ENCODE peak calls at places on chromosomes 4 and X, in eight cellular contexts. T is spleen, M is transverse colon, L is breast epithelium, N is prostate gland, P is stomach, F is HCT116, R is HepG2. Z is an unnamed sample.

GRCh38 chr4:64538219-64538618 is 129.0 kb upstream of the TECRL start:
- DNase-seq in T (no peak), M (no peak), L (no peak), N (no peak), P (no peak), F (no peak), R (peak; percentile 6), Z (no peak)

GRCh38 chrX:104085919-104086318 is 9.9 kb upstream of the TMSB15C start:
- DNase-seq in T (peak; percentile 58), M (no peak), L (no peak), N (no peak), P (no peak), F (no peak), R (no peak), Z (no peak)

GRCh38 chr4:54575919-54576318 is 81.8 kb upstream of the KIT start:
- DNase-seq in T (no peak), M (no peak), L (no peak), N (no peak), P (no peak), F (no peak), R (no peak), Z (no peak)

GRCh38 chrX:7119927-7120577 is 27.5 kb upstream of the STS start:
- DNase-seq in T (no peak), M (no peak), L (no peak), N (no peak), P (no peak), F (no peak), R (peak; percentile 31), Z (no peak)

GRCh38 chr4:177008071-177008835 is 215.5 kb upstream of the VEGFC start:
- DNase-seq in T (no peak), M (no peak), L (no peak), N (no peak), P (no peak), F (no peak), R (no peak), Z (no peak)

GRCh38 chrX:54166915-54167314 is 16.1 kb downstream of the FAM120C start:
- DNase-seq in T (no peak), M (no peak), L (no peak), N (no peak), P (no peak), F (no peak), R (no peak), Z (no peak)

GRCh38 chrX:52509916-52510315 is 6.9 kb downstream of the XAGE1B start:
- DNase-seq in T (no peak), M (no peak), L (no peak), N (no peak), P (no peak), F (no peak), R (no peak), Z (no peak)

GRCh38 chr4:137819964-137820383 is 287.7 kb upstream of the PCDH18 start:
- DNase-seq in T (no peak), M (no peak), L (no peak), N (peak; percentile 9), P (no peak), F (peak; percentile 50), R (peak; percentile 45), Z (no peak)

GRCh38 chr4:64756016-64756415 is 346.8 kb upstream of the TECRL start:
- DNase-seq in T (no peak), M (no peak), L (no peak), N (no peak), P (no peak), F (no peak), R (no peak), Z (no peak)

GRCh38 chrX:69146739-69147138 is 18.5 kb downstream of the PJA1 start:
- DNase-seq in T (no peak), M (no peak), L (no peak), N (no peak), P (no peak), F (no peak), R (no peak), Z (peak; percentile 15)

GRCh38 chrX:46912098-46912672 is at the start of gene JADE3:
- DNase-seq in T (peak; percentile 85), M (peak; percentile 79), L (peak; percentile 70), N (peak; percentile 66), P (peak; percentile 76), F (peak; percentile 29), R (peak; percentile 55), Z (peak; percentile 85)

GRCh38 chr4:23455482-23455881 is 434.4 kb downstream of the PPARGC1A start:
- DNase-seq in T (no peak), M (no peak), L (no peak), N (no peak), P (no peak), F (no peak), R (peak; percentile 1), Z (no peak)

GRCh38 chr4:8117278-8117682 is 41.3 kb downstream of the ABLIM2 start:
- DNase-seq in T (no peak), M (peak; percentile 68), L (no peak), N (no peak), P (peak; percentile 41), F (peak; percentile 74), R (peak; percentile 12), Z (no peak)

GRCh38 chrX:70669120-70669519 is 224.5 kb downstream of the DLG3 start:
- DNase-seq in T (no peak), M (no peak), L (no peak), N (no peak), P (no peak), F (no peak), R (no peak), Z (no peak)

GRCh38 chr4:141730805-141731204 is 94.4 kb downstream of the IL15 start:
- DNase-seq in T (no peak), M (no peak), L (no peak), N (no peak), P (no peak), F (no peak), R (no peak), Z (no peak)

DNA sequence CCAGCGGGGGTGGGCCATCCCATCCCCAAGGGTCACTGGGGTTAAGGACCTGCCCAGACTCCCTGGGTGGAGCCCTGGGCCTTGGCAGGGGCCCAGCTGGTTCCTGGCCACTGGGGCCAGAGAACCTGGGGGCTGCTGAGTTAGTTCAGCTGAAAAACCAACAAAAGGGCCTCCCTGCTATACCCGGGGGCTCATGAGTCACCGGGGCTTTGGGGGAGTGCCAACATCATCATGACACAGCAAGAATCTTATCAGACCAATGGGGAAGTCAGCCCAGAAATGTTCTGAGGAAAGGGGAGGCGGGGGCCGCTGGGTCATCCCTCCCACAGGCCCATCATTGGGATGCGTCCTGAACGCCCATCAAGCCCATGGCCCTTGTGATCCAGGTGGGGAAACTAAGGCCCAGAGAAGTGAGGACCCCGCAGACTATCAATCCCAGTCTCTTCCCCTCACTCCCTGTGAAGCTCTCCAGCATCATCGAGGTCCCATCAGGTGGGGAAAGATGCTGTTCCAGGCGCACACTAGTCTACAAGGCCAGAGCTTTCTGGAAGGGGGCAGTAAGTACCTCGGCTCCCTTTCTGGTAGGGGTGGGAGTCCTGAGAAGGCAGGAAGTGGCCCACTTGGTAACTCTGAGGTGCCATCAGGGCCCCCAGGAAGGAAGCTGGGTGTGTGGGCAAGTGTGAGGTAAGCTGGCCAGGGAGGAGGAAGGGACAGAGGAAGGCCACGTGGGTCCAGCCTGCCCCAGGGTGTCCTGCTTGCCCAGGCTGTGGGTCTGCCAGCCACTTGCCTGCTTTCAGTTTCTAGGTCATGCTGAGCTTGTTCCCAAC is 4.5 kb downstream of the G6PD start:
- DNase-seq in T (peak; percentile 88), M (peak; percentile 49), L (peak; percentile 62), N (no peak), P (peak; percentile 73), F (peak; percentile 34), R (peak; percentile 94), Z (peak; percentile 88)
- TF ChIP-seq POLR2AphosphoS5 in T (no peak), M (no peak), L (peak; percentile 17), N (no peak), P (no peak), F (no peak), R (peak; percentile 40), Z (peak; percentile 12)

DNA sequence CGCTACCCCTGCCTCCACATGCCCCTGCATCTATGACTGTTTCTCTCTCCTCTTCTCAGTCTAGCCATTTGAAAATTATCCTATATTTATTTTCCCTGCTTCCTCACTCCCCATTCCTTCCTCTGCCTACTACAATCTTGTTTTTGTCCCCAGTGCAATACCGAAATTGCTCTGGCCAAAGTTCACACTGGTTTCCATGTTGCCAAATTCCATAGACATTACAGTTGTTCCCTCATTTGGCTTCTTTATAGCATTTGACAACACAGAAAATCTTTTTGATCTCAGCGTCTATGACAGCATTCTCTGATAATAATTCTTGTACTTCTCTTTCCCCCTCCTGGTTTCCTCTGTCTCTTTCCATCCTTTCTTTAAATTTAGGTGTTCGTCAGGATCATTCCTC is 99.4 kb downstream of the GPR82 start:
- DNase-seq in T (no peak), M (peak; percentile 37), L (no peak), N (no peak), P (no peak), F (no peak), R (peak; percentile 84), Z (no peak)
- H3K36me3 ChIP-seq in T (no peaks in the 10 kb centered on the region), M (no peaks in the 10 kb centered on the region), L (no peaks in the 10 kb centered on the region), N (no peaks in the 10 kb centered on the region), P (no peaks in the 10 kb centered on the region), F (no peaks in the 10 kb centered on the region), R (no peaks in the 10 kb centered on the region), Z (no peaks in the 10 kb centered on the region)

GRCh38 chr4:83013420-83013867 is 2.8 kb upstream of the LIN54 start:
- DNase-seq in T (no peak), M (no peak), L (no peak), N (no peak), P (no peak), F (no peak), R (no peak), Z (no peak)

GRCh38 chr4:83010522-83011318 is at the start of gene LIN54:
- DNase-seq in T (peak; percentile 96), M (peak; percentile 88), L (peak; percentile 70), N (peak; percentile 69), P (peak; percentile 79), F (peak; percentile 27), R (peak; percentile 90), Z (peak; percentile 92)

GRCh38 chr4:83011779-83012630 is 1.4 kb upstream of the LIN54 start:
- DNase-seq in T (no peak), M (peak; percentile 37), L (peak; percentile 63), N (peak; percentile 27), P (peak; percentile 51), F (no peak), R (no peak), Z (peak; percentile 71)

GRCh38 chr4:83013931-83014330 is 3.3 kb upstream of the LIN54 start:
- DNase-seq in T (no peak), M (no peak), L (no peak), N (no peak), P (no peak), F (no peak), R (no peak), Z (no peak)

GRCh38 chr4:83012631-83013419 is 2.2 kb upstream of the LIN54 start:
- DNase-seq in T (peak; percentile 100), M (peak; percentile 99), L (peak; percentile 97), N (peak; percentile 95), P (peak; percentile 98), F (peak; percentile 97), R (peak; percentile 96), Z (peak; percentile 99)
- TF ChIP-seq POLR2A in T (no peak), M (peak; percentile 66), L (no peak), N (peak; percentile 72), P (no peak), F (no peak), R (peak; percentile 85), Z (peak; percentile 28)

DNA sequence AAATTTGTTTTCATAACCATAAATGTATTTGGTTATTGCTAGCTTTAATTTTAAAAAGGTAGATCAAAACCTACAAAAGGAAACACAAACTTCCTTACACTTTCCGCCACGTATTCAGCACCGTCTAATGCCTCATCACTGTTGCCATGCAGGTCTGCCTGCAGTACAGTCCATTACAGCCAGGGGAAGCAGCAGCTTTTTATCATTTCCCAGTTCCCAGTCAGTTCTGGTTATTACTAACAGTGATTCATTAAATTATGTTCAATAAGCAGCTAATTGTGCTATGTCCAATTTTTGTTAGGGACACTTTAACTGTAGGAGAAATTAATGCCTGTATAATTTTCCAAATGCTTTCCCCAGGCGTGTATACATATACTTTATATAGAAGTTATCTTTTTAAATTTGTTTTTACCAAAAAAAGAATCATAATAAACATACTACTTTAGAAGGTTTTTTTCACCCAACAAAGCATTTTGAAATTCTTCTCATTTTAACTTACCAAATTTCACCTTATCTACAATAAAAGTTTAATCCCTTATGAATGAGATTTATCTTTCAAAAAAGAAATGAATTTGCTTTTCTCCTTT is 93.3 kb downstream of the ANXA3 start:
- DNase-seq in T (peak; percentile 85), M (peak; percentile 58), L (no peak), N (peak; percentile 26), P (peak; percentile 63), F (peak; percentile 49), R (peak; percentile 51), Z (peak; percentile 76)
- TF ChIP-seq POLR2AphosphoS5 in T (peak; percentile 63), M (no peak), L (no peak), N (no peak), P (no peak), F (no peak), R (no peak), Z (no peak)